ENCODE peak calls at places on chromosome 3, in six cellular contexts. J, P, Z, R, X and V are unnamed samples.

GRCh38 chr3:72274511-72275295 is 489.8 kb upstream of the PROK2 start:
- DNase-seq in J (no peak), P (peak), Z (peak), R (no peak), X (peak), V (no peak)

GRCh38 chr3:131053021-131053420 is 26.3 kb downstream of the NEK11 start:
- DNase-seq in J (no peak), P (no peak), Z (no peak), R (no peak), X (no peak), V (no peak)

GRCh38 chr3:12926660-12927059 is 85.3 kb upstream of the RPL32 start:
- DNase-seq in J (no peak), P (peak), Z (no peak), R (no peak), X (no peak), V (no peak)

GRCh38 chr3:61650276-61650675 is 88.9 kb downstream of the PTPRG start:
- DNase-seq in J (no peak), P (no peak), Z (peak), R (peak), X (peak), V (peak)

GRCh38 chr3:165883866-165884478 is 46.7 kb upstream of the BCHE start:
- DNase-seq in J (no peak), P (no peak), Z (no peak), R (no peak), X (no peak), V (no peak)

GRCh38 chr3:116579843-116580242 is 129.7 kb upstream of the TUSC7 start:
- DNase-seq in J (peak), P (no peak), Z (no peak), R (no peak), X (no peak), V (no peak)

GRCh38 chr3:196181127-196181546 is 30.1 kb downstream of the ZDHHC19 start:
- DNase-seq in J (no peak), P (no peak), Z (no peak), R (no peak), X (no peak), V (no peak)

GRCh38 chr3:155425351-155425750 is 131.9 kb upstream of the STRIT1 start:
- DNase-seq in J (no peak), P (no peak), Z (no peak), R (no peak), X (no peak), V (no peak)

GRCh38 chr3:106256249-106256957 is 387.6 kb upstream of the CBLB start:
- DNase-seq in J (no peak), P (no peak), Z (no peak), R (no peak), X (no peak), V (no peak)

GRCh38 chr3:56800373-56801150 is 1.2 kb downstream of the ARHGEF3 start:
- DNase-seq in J (no peak), P (no peak), Z (no peak), R (no peak), X (peak), V (no peak)

GRCh38 chr3:151445283-151446001 is 15.4 kb downstream of the IGSF10 start:
- DNase-seq in J (peak), P (no peak), Z (no peak), R (no peak), X (no peak), V (no peak)

GRCh38 chr3:33941804-33942203 is 143.4 kb downstream of the PDCD6IP start:
- DNase-seq in J (no peak), P (no peak), Z (no peak), R (no peak), X (no peak), V (no peak)

GRCh38 chr3:80052271-80052670 is 284.5 kb upstream of the ROBO1 start:
- DNase-seq in J (no peak), P (no peak), Z (no peak), R (no peak), X (no peak), V (no peak)

GRCh38 chr3:163671201-163671600 is 1407.1 kb downstream of the SI start:
- DNase-seq in J (no peak), P (no peak), Z (no peak), R (no peak), X (no peak), V (no peak)

GRCh38 chr3:108093616-108094015 is 2.8 kb upstream of the CD47 start:
- DNase-seq in J (no peak), P (no peak), Z (no peak), R (no peak), X (no peak), V (no peak)

GRCh38 chr3:112647122-112647521 is 6.2 kb upstream of the CCDC80 start:
- DNase-seq in J (peak), P (no peak), Z (no peak), R (no peak), X (no peak), V (no peak)

GRCh38 chr3:134161817-134162396 is 88.8 kb downstream of the RYK start:
- DNase-seq in J (no peak), P (no peak), Z (no peak), R (no peak), X (no peak), V (no peak)

GRCh38 chr3:78606756-78607155 is 1161.0 kb downstream of the ROBO1 start:
- DNase-seq in J (no peak), P (no peak), Z (no peak), R (no peak), X (no peak), V (no peak)

GRCh38 chr3:57530071-57530608 is 14.0 kb downstream of the DNAH12 start:
- DNase-seq in J (peak), P (no peak), Z (peak), R (no peak), X (no peak), V (no peak)

GRCh38 chr3:30145281-30145680 is 461.1 kb upstream of the TGFBR2 start:
- DNase-seq in J (peak), P (no peak), Z (no peak), R (no peak), X (no peak), V (no peak)

GRCh38 chr3:127600749-127601456 is 2.7 kb downstream of the MCM2 start:
- DNase-seq in J (no peak), P (no peak), Z (no peak), R (no peak), X (no peak), V (no peak)

GRCh38 chr3:34264650-34265049 is 466.2 kb downstream of the PDCD6IP start:
- DNase-seq in J (no peak), P (no peak), Z (no peak), R (no peak), X (no peak), V (no peak)

GRCh38 chr3:149971403-149972075 is 844 bp upstream of the PFN2 start:
- DNase-seq in J (no peak), P (peak), Z (peak), R (peak), X (peak), V (peak)

GRCh38 chr3:186784820-186785516 is 1.6 kb downstream of the EIF4A2 start:
- DNase-seq in J (peak), P (no peak), Z (no peak), R (no peak), X (no peak), V (no peak)

GRCh38 chr3:112092439-112093179 is 6.4 kb downstream of the C3orf52 start:
- DNase-seq in J (no peak), P (no peak), Z (no peak), R (no peak), X (peak), V (no peak)

GRCh38 chr3:100463002-100463401 is 29.4 kb upstream of the TMEM45A start:
- DNase-seq in J (peak), P (no peak), Z (peak), R (no peak), X (no peak), V (no peak)

GRCh38 chr3:38108649-38109579 is 28.0 kb downstream of the ACAA1 start:
- DNase-seq in J (no peak), P (no peak), Z (no peak), R (no peak), X (no peak), V (no peak)

GRCh38 chr3:42300013-42300412 is 34.0 kb upstream of the CCK start:
- DNase-seq in J (peak), P (no peak), Z (no peak), R (no peak), X (peak), V (no peak)

GRCh38 chr3:160473233-160473632 is 23.6 kb upstream of the TRIM59 start:
- DNase-seq in J (no peak), P (no peak), Z (no peak), R (no peak), X (no peak), V (no peak)

DNA sequence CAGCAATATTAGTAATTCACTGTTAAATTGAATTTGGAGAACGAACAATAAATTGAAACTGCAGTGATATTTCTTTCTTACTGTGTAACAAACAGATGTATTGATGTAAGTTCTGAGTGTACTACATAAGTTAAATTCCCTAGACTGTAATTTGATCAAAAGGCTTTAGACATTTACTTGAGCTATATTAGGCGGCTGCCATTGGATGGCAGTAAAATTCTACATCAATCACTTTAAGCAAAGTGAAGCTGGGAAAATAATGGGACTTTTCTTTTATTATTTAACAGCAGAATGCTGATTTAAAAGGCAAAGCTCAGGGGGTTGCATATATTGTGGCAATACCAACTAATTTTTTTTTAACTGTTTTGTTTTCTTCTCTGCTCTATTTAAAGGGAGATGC is 212.6 kb upstream of the PLSCR5 start:
- DNase-seq in J (no peak), P (no peak), Z (no peak), R (no peak), X (no peak), V (no peak)
- TF ChIP-seq CTCF in J (peak), P (peak), Z (peak), R (peak), X (no peak), V (no peak)

GRCh38 chr3:88180398-88180999 is 30.7 kb downstream of the C3orf38 start:
- DNase-seq in J (peak), P (no peak), Z (no peak), R (no peak), X (no peak), V (no peak)
- TF ChIP-seq CTCF in J (peak), P (peak), Z (no peak), R (no peak), X (no peak), V (no peak)

GRCh38 chr3:3066378-3066777 is 43.8 kb downstream of the IL5RA start:
- DNase-seq in J (no peak), P (no peak), Z (no peak), R (no peak), X (no peak), V (no peak)
- TF ChIP-seq CTCF in J (no peak), P (no peak), Z (no peak), R (no peak), X (no peak), V (no peak)

GRCh38 chr3:123616593-123616992 is 31.7 kb upstream of the HACD2 start:
- DNase-seq in J (no peak), P (no peak), Z (no peak), R (no peak), X (no peak), V (no peak)
- TF ChIP-seq CTCF in J (no peak), P (no peak), Z (no peak), R (no peak), X (no peak), V (no peak)

DNA sequence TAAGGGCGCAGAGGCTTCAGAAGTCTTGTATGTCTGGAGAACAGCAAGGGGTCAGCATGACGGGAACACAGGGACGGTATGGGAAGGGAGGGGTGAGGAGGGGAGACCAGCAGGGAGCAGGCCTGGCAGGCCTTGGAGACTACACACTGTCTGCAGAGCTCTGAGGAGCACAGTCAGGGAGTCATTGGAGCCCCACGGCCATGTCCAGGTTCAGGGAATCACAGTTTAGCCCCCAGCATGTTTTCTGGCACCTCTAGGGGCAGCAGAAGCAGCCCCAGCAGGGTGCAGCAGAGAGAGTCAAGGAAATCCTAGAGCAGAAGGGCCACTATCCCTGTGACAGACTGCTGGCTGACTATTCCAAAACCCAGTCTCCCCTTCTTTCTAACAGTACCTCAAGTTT is 3.2 kb downstream of the LAMP3 start:
- DNase-seq in J (peak), P (no peak), Z (no peak), R (no peak), X (no peak), V (no peak)
- TF ChIP-seq CTCF in J (peak), P (no peak), Z (no peak), R (no peak), X (no peak), V (no peak)

DNA sequence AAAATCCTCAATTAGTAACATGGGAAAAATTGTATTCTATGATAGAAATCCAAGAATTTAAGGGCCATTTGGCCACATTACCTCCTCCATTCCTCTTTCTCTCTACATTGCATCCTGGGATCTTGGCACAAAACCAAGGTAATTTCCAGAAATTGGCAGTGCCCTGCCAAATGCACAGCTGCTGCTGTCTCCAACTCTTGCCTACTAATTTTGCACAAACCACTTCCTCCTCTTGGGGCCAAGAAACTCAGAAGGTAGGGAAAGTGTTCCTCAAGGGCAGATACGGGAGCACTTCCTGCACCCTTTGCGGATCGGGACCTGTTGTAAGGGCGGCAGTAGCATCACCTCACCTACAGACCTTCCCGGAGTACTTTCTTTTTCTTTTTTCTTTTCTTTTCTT is 57.8 kb downstream of the MAP3K13 start:
- DNase-seq in J (peak), P (no peak), Z (peak), R (no peak), X (peak), V (peak)
- TF ChIP-seq CTCF in J (no peak), P (no peak), Z (no peak), R (no peak), X (no peak), V (no peak)

GRCh38 chr3:143640774-143641173 is 207.5 kb downstream of the SLC9A9 start:
- DNase-seq in J (no peak), P (no peak), Z (no peak), R (no peak), X (no peak), V (no peak)

GRCh38 chr3:143644370-143645089 is 203.7 kb downstream of the SLC9A9 start:
- DNase-seq in J (peak), P (no peak), Z (peak), R (no peak), X (peak), V (peak)

GRCh38 chr3:143648708-143649107 is 199.6 kb downstream of the SLC9A9 start:
- DNase-seq in J (peak), P (no peak), Z (no peak), R (no peak), X (no peak), V (no peak)

GRCh38 chr3:143648218-143648617 is 200.1 kb downstream of the SLC9A9 start:
- DNase-seq in J (no peak), P (no peak), Z (no peak), R (no peak), X (no peak), V (no peak)

GRCh38 chr3:143643905-143644304 is 204.4 kb downstream of the SLC9A9 start:
- DNase-seq in J (no peak), P (no peak), Z (no peak), R (no peak), X (no peak), V (no peak)
- TF ChIP-seq CTCF in J (no peak), P (no peak), Z (no peak), R (no peak), X (no peak), V (no peak)